ENCODE peak calls at places on chromosome 19, in seven cellular contexts. Z, Y, S, C, G, L and W are unnamed samples.

GRCh38 chr19:11179716-11180297 is 17.5 kb downstream of the KANK2 start:
- DNase-seq in Z (no peak), Y (no peak), S (no peak), C (no peak), G (no peak), L (no peak), W (no peak)

GRCh38 chr19:4556574-4557185 is 2.8 kb downstream of the SEMA6B start:
- DNase-seq in Z (no peak), Y (no peak), S (no peak), C (peak), G (no peak), L (peak), W (no peak)

GRCh38 chr19:39474139-39474620 is 6.5 kb upstream of the TIMM50 start:
- DNase-seq in Z (peak), Y (no peak), S (no peak), C (peak), G (peak), L (no peak), W (no peak)

GRCh38 chr19:8641908-8642547 is 11.6 kb downstream of the NFILZ start:
- DNase-seq in Z (no peak), Y (no peak), S (no peak), C (peak), G (no peak), L (no peak), W (no peak)

GRCh38 chr19:52170863-52171320 is 529 bp downstream of the ZNF836 start:
- DNase-seq in Z (no peak), Y (no peak), S (no peak), C (peak), G (no peak), L (no peak), W (no peak)

GRCh38 chr19:9054768-9055167 is 32.1 kb upstream of the OR1M1 start:
- DNase-seq in Z (no peak), Y (no peak), S (no peak), C (no peak), G (no peak), L (peak), W (no peak)

GRCh38 chr19:45876411-45877197 is 9.3 kb downstream of the IRF2BP1 start:
- DNase-seq in Z (no peak), Y (no peak), S (no peak), C (peak), G (no peak), L (no peak), W (no peak)

GRCh38 chr19:58586131-58586765 is 13.1 kb upstream of the MZF1 start:
- DNase-seq in Z (no peak), Y (no peak), S (no peak), C (no peak), G (no peak), L (no peak), W (no peak)

GRCh38 chr19:31110331-31110730 is 238.9 kb downstream of the TSHZ3 start:
- DNase-seq in Z (no peak), Y (no peak), S (no peak), C (peak), G (no peak), L (no peak), W (no peak)

GRCh38 chr19:19606021-19606420 is 12.5 kb downstream of the PBX4 start:
- DNase-seq in Z (no peak), Y (no peak), S (no peak), C (no peak), G (no peak), L (no peak), W (no peak)

GRCh38 chr19:8370176-8371010 is 6.4 kb downstream of the ANGPTL4 start:
- DNase-seq in Z (no peak), Y (no peak), S (no peak), C (no peak), G (no peak), L (no peak), W (no peak)

GRCh38 chr19:48415395-48415794 is 21.9 kb downstream of the GRIN2D start:
- DNase-seq in Z (no peak), Y (no peak), S (no peak), C (peak), G (no peak), L (peak), W (no peak)

GRCh38 chr19:57656346-57656745 is 12.4 kb upstream of the ZSCAN4 start:
- DNase-seq in Z (no peak), Y (no peak), S (no peak), C (no peak), G (no peak), L (no peak), W (no peak)

GRCh38 chr19:49103331-49104085 is 10.7 kb upstream of the LIN7B start:
- DNase-seq in Z (no peak), Y (no peak), S (no peak), C (no peak), G (no peak), L (no peak), W (no peak)

GRCh38 chr19:40147338-40147692 is 43.9 kb upstream of the MAP3K10 start:
- DNase-seq in Z (no peak), Y (no peak), S (no peak), C (no peak), G (no peak), L (no peak), W (no peak)

GRCh38 chr19:24073807-24074206 is 13.2 kb upstream of the ZNF254 start:
- DNase-seq in Z (no peak), Y (no peak), S (no peak), C (no peak), G (no peak), L (no peak), W (no peak)